ENCODE peak calls at places on chromosomes 5 and 9, in nine cellular contexts. I, K, U, H, O, M, P, L and V are unnamed samples.

GRCh38 chr9:68725070-68725469 is 20.0 kb downstream of the PIP5K1B start:
- DNase-seq in I (no peak), K (no peak), U (no peak), H (no peak), O (no peak), M (no peak), P (no peak), L (no peak), V (no peak)

GRCh38 chr9:371349-371748 is 156.7 kb downstream of the DOCK8 start:
- DNase-seq in I (no peak), K (no peak), U (no peak), H (no peak), O (no peak), M (no peak), P (no peak), L (no peak), V (no peak)

GRCh38 chr9:69180670-69181069 is 6.6 kb downstream of the TJP2 start:
- DNase-seq in I (no peak), K (no peak), U (no peak), H (no peak), O (no peak), M (peak; percentile 4), P (no peak), L (no peak), V (no peak)

GRCh38 chr9:137415451-137415850 is 7.5 kb downstream of the EXD3 start:
- DNase-seq in I (no peak), K (no peak), U (no peak), H (no peak), O (no peak), M (no peak), P (no peak), L (no peak), V (no peak)

GRCh38 chr5:146051678-146052077 is 53.7 kb downstream of the PLAC8L1 start:
- DNase-seq in I (no peak), K (no peak), U (no peak), H (no peak), O (no peak), M (no peak), P (no peak), L (no peak), V (no peak)

GRCh38 chr9:16058131-16058549 is 505.3 kb downstream of the CCDC171 start:
- DNase-seq in I (peak; percentile 58), K (no peak), U (no peak), H (no peak), O (peak; percentile 26), M (no peak), P (peak; percentile 43), L (no peak), V (no peak)

GRCh38 chr9:98783518-98784226 is 12.7 kb downstream of the ANKS6 start:
- DNase-seq in I (peak; percentile 36), K (no peak), U (no peak), H (no peak), O (no peak), M (no peak), P (peak; percentile 6), L (peak; percentile 45), V (no peak)

GRCh38 chr5:152907488-152908245 is 502.6 kb upstream of the NMUR2 start:
- DNase-seq in I (no peak), K (no peak), U (no peak), H (no peak), O (no peak), M (no peak), P (no peak), L (no peak), V (no peak)

GRCh38 chr5:115295775-115296129 is 702 bp downstream of the CCDC112 start:
- DNase-seq in I (no peak), K (no peak), U (no peak), H (no peak), O (no peak), M (no peak), P (no peak), L (no peak), V (no peak)

GRCh38 chr5:88555658-88556057 is 287.0 kb upstream of the TMEM161B start:
- DNase-seq in I (no peak), K (no peak), U (no peak), H (no peak), O (peak; percentile 29), M (no peak), P (no peak), L (no peak), V (no peak)

GRCh38 chr9:80649001-80649420 is 1040.3 kb downstream of the TLE1 start:
- DNase-seq in I (no peak), K (no peak), U (no peak), H (no peak), O (no peak), M (no peak), P (no peak), L (no peak), V (no peak)

GRCh38 chr9:5633243-5633642 is 4.3 kb downstream of the RIC1 start:
- DNase-seq in I (no peak), K (no peak), U (no peak), H (no peak), O (no peak), M (no peak), P (no peak), L (no peak), V (no peak)

GRCh38 chr5:18465833-18466681 is 831.8 kb downstream of the TAF11L14 start:
- DNase-seq in I (peak; percentile 64), K (peak; percentile 13), U (no peak), H (no peak), O (peak; percentile 66), M (no peak), P (peak; percentile 47), L (no peak), V (no peak)

GRCh38 chr9:122815544-122815943 is 12.8 kb downstream of the PDCL start:
- DNase-seq in I (no peak), K (no peak), U (no peak), H (no peak), O (no peak), M (no peak), P (no peak), L (no peak), V (no peak)

GRCh38 chr5:40676643-40677333 is 2.9 kb upstream of the PTGER4 start:
- DNase-seq in I (no peak), K (no peak), U (peak; percentile 24), H (no peak), O (no peak), M (no peak), P (no peak), L (no peak), V (no peak)

GRCh38 chr9:14183001-14183400 is 130.9 kb downstream of the NFIB start:
- DNase-seq in I (no peak), K (no peak), U (no peak), H (no peak), O (no peak), M (no peak), P (no peak), L (no peak), V (no peak)

GRCh38 chr5:143229426-143229895 is 174.0 kb downstream of the NR3C1 start:
- DNase-seq in I (peak; percentile 62), K (no peak), U (no peak), H (no peak), O (no peak), M (peak; percentile 17), P (no peak), L (no peak), V (no peak)

GRCh38 chr5:107359033-107359915 is 311.5 kb downstream of the EFNA5 start:
- DNase-seq in I (no peak), K (no peak), U (no peak), H (no peak), O (no peak), M (no peak), P (no peak), L (no peak), V (no peak)

GRCh38 chr9:110669439-110669838 is 848 bp downstream of the MUSK start:
- DNase-seq in I (no peak), K (no peak), U (no peak), H (no peak), O (no peak), M (no peak), P (no peak), L (no peak), V (no peak)